ENCODE peak calls at places on chromosomes 13 and 19, in eight cellular contexts. B is choroid plexus epithelial cell, M is C1 segment of cervical spinal cord, R is MCF 10A, H is upper lobe of left lung, T is HTR-8/SVneo, I is T-helper 17 cell, P is omental fat pad. W is an unnamed sample.

GRCh38 chr13:68851026-68851425 is 1256.6 kb upstream of the ATXN8OS start:
- DNase-seq in B (no peak), M (no peak), R (no peak), H (no peak), T (no peak), I (no peak), P (no peak), W (no peak)

GRCh38 chr13:99743079-99743478 is 228.5 kb downstream of the ZIC5 start:
- DNase-seq in B (no peak), M (no peak), R (no peak), H (no peak), T (no peak), I (no peak), P (no peak), W (no peak)

GRCh38 chr13:111939285-111940278 is 127.4 kb upstream of the SOX1 start:
- DNase-seq in B (no peak), M (no peak), R (no peak), H (peak; percentile 10), T (no peak), I (no peak), P (no peak), W (no peak)

GRCh38 chr19:46309056-46309455 is 12.2 kb downstream of the HIF3A start:
- DNase-seq in B (no peak), M (no peak), R (no peak), H (no peak), T (no peak), I (no peak), P (no peak), W (no peak)

GRCh38 chr19:46970815-46971214 is 48.8 kb upstream of the NPAS1 start:
- DNase-seq in B (no peak), M (no peak), R (no peak), H (no peak), T (peak; percentile 75), I (no peak), P (no peak), W (no peak)

GRCh38 chr13:50224534-50224933 is 209.3 kb downstream of the KCNRG start:
- DNase-seq in B (peak; percentile 82), M (no peak), R (peak; percentile 94), H (no peak), T (no peak), I (no peak), P (no peak), W (peak; percentile 46)

GRCh38 chr13:99800951-99801350 is 170.6 kb downstream of the ZIC5 start:
- DNase-seq in B (no peak), M (no peak), R (no peak), H (no peak), T (no peak), I (no peak), P (no peak), W (no peak)

GRCh38 chr19:30670011-30670329 is 297.8 kb downstream of the ZNF536 start:
- DNase-seq in B (no peak), M (no peak), R (no peak), H (no peak), T (no peak), I (no peak), P (no peak), W (no peak)

GRCh38 chr19:55809381-55810058 is 22.3 kb downstream of the NLRP11 start:
- DNase-seq in B (peak; percentile 58), M (no peak), R (peak; percentile 83), H (peak; percentile 36), T (peak; percentile 46), I (no peak), P (no peak), W (peak; percentile 55)

GRCh38 chr13:49641810-49642291 is 13.5 kb downstream of the ARL11 start:
- DNase-seq in B (peak; percentile 76), M (peak; percentile 35), R (peak; percentile 93), H (peak; percentile 91), T (peak; percentile 28), I (no peak), P (no peak), W (no peak)

GRCh38 chr13:106088094-106088493 is 447.4 kb downstream of the EFNB2 start:
- DNase-seq in B (no peak), M (no peak), R (no peak), H (no peak), T (no peak), I (no peak), P (no peak), W (no peak)

GRCh38 chr19:860481-861098 is 1.1 kb downstream of the CFD start:
- DNase-seq in B (peak; percentile 60), M (no peak), R (peak; percentile 45), H (peak; percentile 74), T (no peak), I (peak; percentile 48), P (no peak), W (peak; percentile 91)

GRCh38 chr13:94994506-94994905 is 282.2 kb upstream of the SOX21 start:
- DNase-seq in B (no peak), M (no peak), R (no peak), H (no peak), T (no peak), I (no peak), P (no peak), W (no peak)

GRCh38 chr13:33123066-33123940 is 107.1 kb downstream of the KL start:
- DNase-seq in B (peak; percentile 38), M (peak; percentile 35), R (peak; percentile 38), H (peak; percentile 52), T (no peak), I (no peak), P (no peak), W (no peak)

GRCh38 chr13:97273341-97273831 is 51.3 kb downstream of the MBNL2 start:
- DNase-seq in B (no peak), M (no peak), R (peak; percentile 83), H (no peak), T (no peak), I (no peak), P (no peak), W (no peak)

GRCh38 chr13:97932006-97932405 is 21.5 kb upstream of the IPO5 start:
- DNase-seq in B (no peak), M (no peak), R (no peak), H (no peak), T (no peak), I (no peak), P (no peak), W (no peak)

GRCh38 chr19:13573268-13573667 is 67.0 kb upstream of the CACNA1A start:
- DNase-seq in B (no peak), M (no peak), R (no peak), H (no peak), T (no peak), I (no peak), P (no peak), W (no peak)

GRCh38 chr13:114132419-114133121 is at the start of gene RASA3:
- DNase-seq in B (peak; percentile 87), M (peak; percentile 85), R (peak; percentile 71), H (peak; percentile 84), T (peak; percentile 77), I (peak; percentile 44), P (no peak), W (peak; percentile 98)

GRCh38 chr19:53927745-53928144 is 18.7 kb downstream of the CACNG7 start:
- DNase-seq in B (peak; percentile 86), M (no peak), R (peak; percentile 63), H (no peak), T (peak; percentile 51), I (peak; percentile 30), P (no peak), W (no peak)

GRCh38 chr13:23321534-23322241 is 111.8 kb downstream of the SACS start:
- DNase-seq in B (peak; percentile 97), M (no peak), R (peak; percentile 83), H (no peak), T (peak; percentile 61), I (no peak), P (no peak), W (peak; percentile 65)

GRCh38 chr13:106630650-106631049 is 62.7 kb upstream of the ARGLU1 start:
- DNase-seq in B (no peak), M (no peak), R (no peak), H (no peak), T (no peak), I (no peak), P (no peak), W (no peak)

GRCh38 chr13:113653264-113654174 is 4.5 kb downstream of the ATP4B start:
- DNase-seq in B (peak; percentile 15), M (no peak), R (peak; percentile 8), H (peak; percentile 12), T (no peak), I (no peak), P (no peak), W (no peak)

GRCh38 chr19:44748426-44749254 is at the start of gene BCL3:
- DNase-seq in B (no peak), M (peak; percentile 48), R (no peak), H (peak; percentile 89), T (peak; percentile 59), I (peak; percentile 77), P (no peak), W (peak; percentile 93)